ENCODE peak calls at places on chromosomes 11 and 22, in six cellular contexts. A is GM12878, M is HL-60, V is HepG2, I is SK-N-SH, D is K562. F is an unnamed sample.

GRCh38 chr11:63282579-63282978 is 39.2 kb upstream of the SLC22A25 start:
- DNase-seq in D (no peak), I (no peak), V (no peak), A (no peak), M (no peak), F (no peak)

GRCh38 chr11:68275721-68276488 is 4.1 kb upstream of the C11orf24 start:
- DNase-seq in I (no peak), V (peak; percentile 42), M (no peak), A (no peak), D (no peak), F (no peak)

GRCh38 chr11:27663294-27663693 is 37.0 kb downstream of the BDNF start:
- DNase-seq in D (no peak), M (no peak), V (no peak), I (no peak), A (no peak), F (no peak)

GRCh38 chr11:119144825-119145476 is 3.9 kb upstream of the ABCG4 start:
- DNase-seq in V (peak; percentile 77), I (peak; percentile 93), D (peak; percentile 95), A (no peak), M (peak; percentile 69), F (no peak)

GRCh38 chr22:50529416-50530279 is at the start of gene TYMP:
- DNase-seq in D (no peak), V (peak; percentile 19), A (no peak), I (no peak), M (peak; percentile 70), F (no peak)

GRCh38 chr22:47389201-47389600 is 626.8 kb downstream of the TBC1D22A start:
- DNase-seq in D (no peak), I (no peak), M (no peak), V (no peak), A (no peak), F (no peak)

GRCh38 chr11:128726464-128727139 is 32.7 kb downstream of the FLI1 start:
- DNase-seq in M (peak; percentile 93), I (no peak), V (no peak), A (no peak), D (no peak), F (no peak)

GRCh38 chr11:68447015-68447801 is 13.3 kb upstream of the PPP6R3 start:
- DNase-seq in V (peak; percentile 59), M (peak; percentile 71), D (peak; percentile 87), A (no peak), I (peak; percentile 92), F (peak; percentile 49)

GRCh38 chr11:123543796-123544195 is 110.6 kb downstream of the SCN3B start:
- DNase-seq in M (no peak), A (no peak), D (no peak), V (no peak), I (no peak), F (no peak)

GRCh38 chr11:134639586-134640330 is 227.7 kb upstream of the B3GAT1 start:
- DNase-seq in D (no peak), A (no peak), I (no peak), V (no peak), M (no peak), F (no peak)

GRCh38 chr11:69700278-69701140 is 3.3 kb downstream of the FGF19 start:
- DNase-seq in D (peak; percentile 83), A (no peak), I (peak; percentile 91), M (no peak), V (peak; percentile 66), F (peak; percentile 76)

GRCh38 chr22:27489265-27489675 is 312.3 kb downstream of the MN1 start:
- DNase-seq in A (no peak), V (peak; percentile 60), M (no peak), I (peak; percentile 54), D (no peak), F (no peak)

GRCh38 chr11:124756033-124756752 is 4.1 kb upstream of the VSIG2 start:
- DNase-seq in V (no peak), A (no peak), D (no peak), I (peak; percentile 7), M (no peak), F (no peak)

GRCh38 chr11:113778111-113778910 is 1.3 kb upstream of the CLDN25 start:
- DNase-seq in M (no peak), I (peak; percentile 58), V (peak; percentile 40), A (no peak), D (no peak), F (no peak)

GRCh38 chr11:29628584-29628983 is 388.2 kb downstream of the KCNA4 start:
- DNase-seq in I (no peak), M (no peak), D (no peak), A (no peak), V (no peak), F (no peak)

GRCh38 chr11:29634744-29635143 is 382.1 kb downstream of the KCNA4 start:
- DNase-seq in A (no peak), V (no peak), I (no peak), D (no peak), M (no peak), F (no peak)

GRCh38 chr11:29629281-29629680 is 387.5 kb downstream of the KCNA4 start:
- DNase-seq in M (no peak), A (no peak), V (no peak), I (no peak), D (no peak), F (no peak)

GRCh38 chr11:29634248-29634647 is 382.6 kb downstream of the KCNA4 start:
- DNase-seq in I (no peak), M (no peak), A (no peak), D (no peak), V (no peak), F (no peak)
- TF ChIP-seq GABPA in I (no peak), M (no peak), A (no peak), D (no peak), V (no peak), F (no peak)

DNA sequence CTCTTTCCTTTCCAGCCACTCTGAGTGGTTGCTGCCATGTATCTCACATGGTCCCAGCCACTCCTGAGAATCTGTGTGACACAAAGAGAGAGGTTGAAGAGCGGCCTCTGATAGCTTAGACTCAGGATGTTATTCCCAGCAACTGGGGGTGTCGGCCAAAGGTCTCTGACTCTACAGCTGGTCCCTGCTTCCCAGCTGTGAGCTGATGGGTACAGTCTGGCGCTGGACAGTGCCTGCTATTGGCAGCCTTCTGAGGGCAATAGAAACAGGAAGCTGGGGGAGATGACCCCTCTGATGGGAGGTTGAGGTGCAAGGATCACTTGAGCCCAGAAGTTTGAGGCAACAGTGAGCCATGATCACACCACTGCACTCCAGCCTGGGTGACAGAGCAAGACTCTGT is 105.1 kb downstream of the RRAS2 start:
- DNase-seq in D (no peak), I (no peak), V (no peak), M (no peak), A (no peak), F (no peak)
- TF ChIP-seq GABPA in D (no peak), I (no peak), V (no peak), M (no peak), A (no peak), F (no peak)

GRCh38 chr11:116187026-116187425 is 585.8 kb downstream of the BUD13 start:
- DNase-seq in D (no peak), M (no peak), V (no peak), I (no peak), A (no peak), F (no peak)
- TF ChIP-seq GABPA in D (no peak), M (no peak), V (no peak), I (no peak), A (no peak), F (no peak)

GRCh38 chr11:17581036-17581731 is 34.1 kb downstream of the OTOG start:
- DNase-seq in I (no peak), D (no peak), A (no peak), M (no peak), V (no peak), F (no peak)

GRCh38 chr11:17578958-17579357 is 31.9 kb downstream of the OTOG start:
- DNase-seq in D (no peak), M (no peak), I (no peak), A (no peak), V (no peak), F (peak; percentile 27)

GRCh38 chr11:17580271-17580670 is 33.2 kb downstream of the OTOG start:
- DNase-seq in I (no peak), A (no peak), D (no peak), M (no peak), V (no peak), F (peak; percentile 29)

GRCh38 chr11:17578296-17578695 is 31.2 kb downstream of the OTOG start:
- DNase-seq in I (no peak), V (no peak), M (no peak), D (no peak), A (no peak), F (no peak)

GRCh38 chr11:17579451-17579850 is 32.4 kb downstream of the OTOG start:
- DNase-seq in I (no peak), M (no peak), A (no peak), D (no peak), V (no peak), F (no peak)
- TF ChIP-seq GABPA in I (no peak), M (no peak), A (no peak), D (no peak), V (no peak), F (no peak)

GRCh38 chr11:35247428-35247827 is 108.5 kb downstream of the CD44 start:
- DNase-seq in V (no peak), I (no peak), M (no peak), A (no peak), D (no peak), F (no peak)
- TF ChIP-seq GABPA in V (no peak), I (no peak), M (no peak), A (no peak), D (no peak), F (no peak)